ENCODE peak calls at places on chromosomes 7 and 10, in ten cellular contexts. Z, A, O, D, V, M, G, C, X and R are unnamed samples.

GRCh38 chr7:81330108-81330507 is 411.3 kb upstream of the SEMA3C start:
- DNase-seq in G (no peak), X (no peak), D (no peak), O (no peak), Z (no peak), M (no peak), V (no peak), C (no peak), A (no peak), R (no peak)

GRCh38 chr7:78562191-78562590 is 763.6 kb downstream of the PHTF2 start:
- DNase-seq in G (no peak), A (no peak), Z (no peak), D (no peak), V (no peak), C (no peak), X (no peak), M (no peak), O (no peak), R (no peak)

GRCh38 chr10:127123626-127124025 is 72.8 kb downstream of the INSYN2A start:
- DNase-seq in O (no peak), A (no peak), Z (no peak), X (peak), D (no peak), C (no peak), V (peak), M (no peak), G (no peak), R (no peak)

GRCh38 chr7:36286241-36286640 is 103.4 kb upstream of the ANLN start:
- DNase-seq in V (no peak), Z (peak), A (no peak), C (no peak), G (no peak), X (no peak), O (no peak), M (no peak), D (no peak), R (no peak)

GRCh38 chr10:132518572-132519381 is 18.8 kb upstream of the INPP5A start:
- DNase-seq in A (peak), M (peak), O (no peak), Z (peak), X (no peak), G (no peak), V (no peak), D (peak), C (peak), R (peak)

GRCh38 chr10:114694735-114695134 is 36.7 kb upstream of the ABLIM1 start:
- DNase-seq in X (peak), D (peak), M (peak), G (no peak), A (no peak), Z (peak), V (no peak), C (no peak), O (peak), R (no peak)

GRCh38 chr10:30000802-30001571 is 58.4 kb downstream of the JCAD start:
- DNase-seq in O (no peak), Z (no peak), A (peak), M (no peak), G (no peak), D (no peak), V (peak), X (peak), C (peak), R (no peak)

GRCh38 chr10:124523301-124523871 is 61.8 kb downstream of the LHPP start:
- DNase-seq in O (no peak), G (no peak), C (no peak), X (peak), A (peak), V (no peak), M (no peak), D (peak), Z (no peak), R (no peak)

GRCh38 chr7:153832160-153832559 is 220.0 kb upstream of the DPP6 start:
- DNase-seq in V (no peak), Z (no peak), D (no peak), O (no peak), X (no peak), C (no peak), M (no peak), A (no peak), G (no peak), R (no peak)

GRCh38 chr10:114953047-114953446 is 15.1 kb downstream of the TRUB1 start:
- DNase-seq in O (no peak), C (no peak), G (peak), A (no peak), V (no peak), Z (no peak), M (no peak), D (no peak), X (no peak), R (no peak)

GRCh38 chr7:157771-158251 is 34.6 kb upstream of the FAM20C start:
- DNase-seq in M (no peak), A (no peak), G (no peak), O (no peak), Z (no peak), D (no peak), V (no peak), X (no peak), C (no peak), R (no peak)

GRCh38 chr10:125777806-125778205 is 2.2 kb upstream of the MMP21 start:
- DNase-seq in Z (no peak), G (no peak), A (no peak), M (no peak), O (no peak), X (no peak), C (no peak), V (no peak), D (no peak), R (no peak)

GRCh38 chr10:125145636-125146035 is 14.7 kb downstream of the CTBP2 start:
- DNase-seq in X (no peak), D (no peak), Z (no peak), M (no peak), A (no peak), C (no peak), V (no peak), G (no peak), O (no peak), R (no peak)

GRCh38 chr7:47887016-47887640 is 61.1 kb downstream of the PKD1L1 start:
- DNase-seq in A (no peak), M (no peak), V (no peak), C (no peak), Z (no peak), G (no peak), O (no peak), X (no peak), D (no peak), R (no peak)

GRCh38 chr7:23012797-23013714 is 874 bp downstream of the HYCC1 start:
- DNase-seq in X (no peak), Z (peak), C (peak), G (peak), A (peak), M (peak), O (peak), D (peak), V (peak), R (peak)

GRCh38 chr10:58177362-58177947 is 90.2 kb downstream of the IPMK start:
- DNase-seq in V (peak), M (no peak), O (no peak), Z (no peak), X (peak), G (peak), A (no peak), C (no peak), D (no peak), R (no peak)

GRCh38 chr10:98446121-98446655 is 547 bp downstream of the HPS1 start:
- DNase-seq in Z (peak), X (peak), G (no peak), V (peak), O (peak), A (peak), M (peak), D (peak), C (no peak), R (no peak)

GRCh38 chr10:69807122-69807521 is 5.4 kb downstream of the COL13A1 start:
- DNase-seq in M (no peak), O (no peak), X (peak), D (no peak), V (peak), C (no peak), Z (no peak), A (no peak), G (no peak), R (no peak)

GRCh38 chr10:72322280-72323058 is 32.2 kb downstream of the DNAJB12 start:
- DNase-seq in Z (peak), X (no peak), V (peak), C (no peak), G (no peak), M (no peak), O (no peak), D (no peak), A (no peak), R (no peak)

GRCh38 chr7:74174606-74175082 is 488 bp downstream of the EIF4H start:
- DNase-seq in D (peak), X (peak), C (peak), V (peak), A (peak), M (peak), O (no peak), G (no peak), Z (peak), R (peak)

GRCh38 chr10:32237644-32238345 is 109.2 kb downstream of the EPC1 start:
- DNase-seq in X (peak), Z (no peak), V (peak), M (no peak), G (no peak), A (no peak), D (no peak), O (no peak), C (no peak), R (no peak)

GRCh38 chr10:51638737-51639136 is 60.7 kb downstream of the CSTF2T start:
- DNase-seq in M (no peak), Z (no peak), X (no peak), D (no peak), V (no peak), A (no peak), G (no peak), C (no peak), O (no peak), R (no peak)

GRCh38 chr7:14937580-14937979 is 35.0 kb upstream of the DGKB start:
- DNase-seq in Z (no peak), M (no peak), A (no peak), X (no peak), V (no peak), O (no peak), D (no peak), C (no peak), G (no peak), R (no peak)

GRCh38 chr10:127293640-127294039 is 97.2 kb upstream of the INSYN2A start:
- DNase-seq in M (no peak), A (no peak), G (no peak), D (no peak), V (no peak), Z (peak), X (no peak), C (no peak), O (no peak), R (no peak)

GRCh38 chr7:96303686-96304443 is 18.0 kb downstream of the SLC25A13 start:
- DNase-seq in C (no peak), D (no peak), O (no peak), X (peak), Z (no peak), G (no peak), M (no peak), A (no peak), V (peak), R (no peak)

GRCh38 chr7:75608451-75609122 is 116.5 kb downstream of the SPDYE5 start:
- DNase-seq in D (no peak), G (no peak), V (no peak), O (no peak), Z (no peak), A (no peak), M (no peak), X (peak), C (no peak), R (no peak)

GRCh38 chr10:116690356-116691078 is 51.8 kb downstream of the HSPA12A start:
- DNase-seq in G (no peak), X (peak), O (peak), M (peak), C (peak), D (peak), Z (no peak), V (peak), A (peak), R (no peak)

GRCh38 chr7:44076101-44076895 is 6.0 kb downstream of the POLM start:
- DNase-seq in A (no peak), C (no peak), Z (no peak), X (no peak), G (no peak), D (no peak), M (no peak), O (no peak), V (no peak), R (no peak)

GRCh38 chr7:11710392-11710791 is 121.6 kb downstream of the THSD7A start:
- DNase-seq in M (no peak), Z (no peak), C (no peak), V (no peak), A (no peak), X (no peak), O (no peak), G (no peak), D (no peak), R (no peak)

GRCh38 chr7:104998040-104998752 is 15.8 kb upstream of the KMT2E start:
- DNase-seq in A (no peak), Z (no peak), D (no peak), O (no peak), V (no peak), C (no peak), M (no peak), X (no peak), G (no peak), R (no peak)

GRCh38 chr7:144830024-144830785 is 5.6 kb downstream of the TPK1 start:
- DNase-seq in C (no peak), O (no peak), X (no peak), Z (no peak), A (no peak), M (no peak), D (no peak), V (peak), G (no peak), R (no peak)

GRCh38 chr7:49486974-49487919 is 286.2 kb upstream of the VWC2 start:
- DNase-seq in D (no peak), G (no peak), Z (no peak), C (no peak), O (no peak), M (no peak), A (no peak), X (no peak), V (no peak), R (no peak)

GRCh38 chr10:68043030-68043429 is 32.1 kb downstream of the HERC4 start:
- DNase-seq in D (no peak), A (no peak), M (no peak), X (no peak), C (no peak), Z (no peak), G (no peak), O (no peak), V (peak), R (no peak)

GRCh38 chr7:105840981-105841749 is 35.2 kb downstream of the ATXN7L1 start:
- DNase-seq in D (no peak), M (no peak), A (no peak), V (no peak), X (no peak), G (no peak), O (no peak), C (no peak), Z (no peak), R (no peak)

GRCh38 chr10:11685787-11686218 is 56.4 kb upstream of the ECHDC3 start:
- DNase-seq in D (no peak), V (peak), Z (peak), A (peak), C (peak), G (no peak), O (no peak), X (peak), M (no peak), R (no peak)

GRCh38 chr7:79741684-79742083 is 288.2 kb upstream of the MAGI2 start:
- DNase-seq in G (no peak), O (no peak), X (peak), M (no peak), V (no peak), A (no peak), Z (no peak), C (no peak), D (no peak), R (no peak)

GRCh38 chr7:141390339-141390738 is 160.9 kb upstream of the AGK start:
- DNase-seq in X (no peak), G (no peak), D (no peak), C (no peak), O (no peak), A (no peak), Z (no peak), M (no peak), V (no peak), R (no peak)

GRCh38 chr7:157022681-157023588 is 12.5 kb upstream of the MNX1 start:
- DNase-seq in A (no peak), C (peak), M (peak), V (no peak), G (no peak), D (no peak), X (no peak), Z (no peak), O (no peak), R (no peak)

GRCh38 chr7:114986181-114986800 is 64.4 kb downstream of the MDFIC start:
- DNase-seq in G (no peak), C (no peak), X (no peak), V (no peak), M (no peak), Z (no peak), D (no peak), O (no peak), A (no peak), R (no peak)
- TF ChIP-seq CTCF in G (no peak), C (no peak), X (no peak), V (no peak), M (peak), Z (no peak), D (no peak), O (no peak), A (no peak), R (no peak)

DNA sequence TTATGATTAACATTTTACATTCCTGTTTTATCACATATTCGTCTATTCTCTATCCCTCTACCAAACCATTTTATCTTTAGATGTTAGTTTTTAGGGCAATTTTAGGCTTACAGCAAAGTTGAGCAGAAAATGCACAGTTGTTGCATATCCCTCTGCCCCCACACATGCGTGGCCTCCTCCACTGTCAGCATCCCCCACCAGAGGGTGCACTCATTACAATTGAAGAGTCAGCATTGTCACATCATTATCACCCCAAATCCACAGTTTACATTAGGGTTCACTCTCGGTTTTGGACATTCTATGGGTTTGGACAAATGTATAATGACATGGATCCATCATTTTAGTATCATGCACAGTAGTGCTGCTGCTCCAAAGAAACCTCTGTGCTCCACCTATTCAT is 86.4 kb downstream of the WDR37 start:
- DNase-seq in X (no peak), A (no peak), G (no peak), O (no peak), V (no peak), D (no peak), M (no peak), C (no peak), Z (no peak), R (no peak)
- TF ChIP-seq CTCF in X (peak), A (no peak), G (peak), O (peak), V (peak), D (no peak), M (peak), C (no peak), Z (peak), R (no peak)

GRCh38 chr10:13614530-13615332 is 28.0 kb downstream of the PRPF18 start:
- DNase-seq in M (peak), X (peak), V (peak), O (no peak), D (peak), C (peak), G (no peak), Z (no peak), A (no peak), R (no peak)

GRCh38 chr10:13617146-13617545 is 30.4 kb downstream of the PRPF18 start:
- DNase-seq in D (no peak), M (no peak), O (no peak), A (no peak), X (no peak), C (no peak), V (peak), Z (no peak), G (no peak), R (no peak)

GRCh38 chr10:13612654-13613373 is 26.0 kb downstream of the PRPF18 start:
- DNase-seq in M (no peak), G (no peak), Z (no peak), A (no peak), D (no peak), X (no peak), O (no peak), C (no peak), V (no peak), R (no peak)

GRCh38 chr10:13615650-13616049 is 28.9 kb downstream of the PRPF18 start:
- DNase-seq in O (no peak), G (no peak), C (no peak), X (no peak), M (peak), A (no peak), D (peak), V (peak), Z (no peak), R (no peak)

DNA sequence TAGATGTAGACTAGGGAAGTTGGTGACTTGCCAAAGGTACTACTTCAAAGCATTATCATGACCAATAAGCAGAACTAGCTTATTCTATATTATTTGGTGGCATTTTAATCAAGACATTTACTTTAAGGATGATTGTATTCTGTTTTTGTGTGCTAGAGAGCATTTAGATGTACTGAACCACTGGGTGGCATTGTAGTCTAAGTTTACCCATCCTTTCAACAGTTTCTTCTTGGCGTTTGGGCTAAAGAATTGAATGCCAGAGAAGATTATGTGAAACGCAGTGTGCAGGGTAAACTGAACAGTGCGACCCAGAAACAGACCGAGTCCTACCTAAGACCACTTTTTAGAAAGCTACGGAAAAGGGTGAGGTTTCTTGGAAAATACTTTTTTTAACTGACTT is 26.8 kb downstream of the PRPF18 start:
- DNase-seq in G (no peak), A (no peak), O (peak), C (no peak), Z (no peak), V (peak), D (no peak), M (no peak), X (peak), R (no peak)
- TF ChIP-seq CTCF in G (peak), A (no peak), O (peak), C (peak), Z (no peak), V (peak), D (peak), M (peak), X (peak), R (no peak)

GRCh38 chr10:5157501-5157900 is 27.4 kb downstream of the AKR1C8 start:
- DNase-seq in C (no peak), V (no peak), O (no peak), D (no peak), M (no peak), G (no peak), X (no peak), A (no peak), Z (no peak), R (no peak)
- TF ChIP-seq CTCF in C (no peak), V (no peak), O (no peak), D (no peak), M (no peak), G (no peak), X (no peak), A (no peak), Z (no peak), R (no peak)

DNA sequence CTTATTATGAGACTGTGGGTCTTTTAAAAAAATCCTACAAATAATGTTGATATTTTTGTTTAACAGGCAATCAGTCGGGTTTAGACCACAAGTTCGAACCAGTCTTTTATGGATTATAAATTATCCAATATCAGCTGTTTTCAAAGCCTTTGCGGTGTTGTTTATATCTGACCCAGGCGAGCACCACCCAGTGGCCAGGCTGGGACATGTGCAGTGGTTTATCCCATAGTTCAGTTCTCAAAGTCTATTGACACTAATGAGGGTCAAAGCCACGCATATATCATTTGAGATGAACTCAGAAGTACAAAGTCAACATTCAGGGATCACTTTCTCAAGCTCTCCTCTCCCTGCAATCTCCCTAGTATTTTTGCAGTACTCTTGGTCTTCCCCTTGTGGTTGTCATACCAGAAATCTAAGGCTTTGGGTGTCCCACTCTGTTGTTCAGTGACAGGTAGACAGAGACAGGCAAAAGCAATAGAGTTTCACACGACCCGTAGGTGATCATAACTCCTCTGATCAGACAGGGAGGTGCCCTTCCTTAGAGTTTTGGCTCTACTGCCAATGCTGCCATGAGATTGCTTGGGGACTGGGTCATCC is 117.4 kb upstream of the POM121L12 start:
- DNase-seq in G (no peak), X (no peak), C (no peak), A (no peak), V (no peak), D (peak), O (no peak), Z (no peak), M (peak), R (no peak)
- TF ChIP-seq CTCF in G (peak), X (no peak), C (no peak), A (peak), V (peak), D (peak), O (peak), Z (no peak), M (peak), R (no peak)

GRCh38 chr10:28481968-28482367 is 51.0 kb upstream of the WAC start:
- DNase-seq in Z (no peak), C (no peak), D (no peak), V (no peak), X (no peak), O (no peak), A (no peak), G (no peak), M (no peak), R (no peak)
- TF ChIP-seq CTCF in Z (no peak), C (no peak), D (no peak), V (no peak), X (no peak), O (no peak), A (no peak), G (no peak), M (no peak), R (no peak)